ENCODE peak calls at places on chromosome 4, in ten cellular contexts. B is trophoblast cell; W is body of pancreas; X is kidney epithelial cell; Z is left ventricle myocardium inferior; Q is neural progenitor cell; K is tibial artery; Y is aorta; P is naive thymus-derived CD4-positive, alpha-beta T cell; L is psoas muscle. J is an unnamed sample. For H3K27me3, the result is how much of the 10 kb centered on the place peaks cover.

GRCh38 chr4:42642136-42642797 is 14.6 kb downstream of the ATP8A1 start:
- DNase-seq in L (no peak), W (no peak), Z (no peak), K (no peak), Y (no peak), X (no peak), Q (no peak), B (no peak), P (no peak), J (no peak)

GRCh38 chr4:78057600-78058560 is 757 bp downstream of the FRAS1 start:
- DNase-seq in K (peak), L (peak), Q (peak), P (no peak), W (peak), B (peak), X (no peak), Z (peak), Y (peak), J (peak)

GRCh38 chr4:38366451-38366850 is 297.5 kb upstream of the KLF3 start:
- DNase-seq in Y (no peak), Z (peak), K (peak), X (no peak), P (no peak), B (no peak), L (peak), W (peak), Q (no peak), J (no peak)

GRCh38 chr4:102687373-102687981 is 73.3 kb downstream of the MANBA start:
- DNase-seq in B (no peak), Y (no peak), L (no peak), K (no peak), Q (no peak), Z (no peak), P (no peak), X (peak), W (no peak), J (no peak)

GRCh38 chr4:151691639-151692442 is 69.0 kb downstream of the GATB start:
- DNase-seq in Y (no peak), L (peak), W (no peak), Z (peak), Q (no peak), B (no peak), P (no peak), K (no peak), X (no peak), J (no peak)

GRCh38 chr4:118888666-118889312 is at the start of gene SYNPO2:
- DNase-seq in W (peak), X (peak), L (peak), P (no peak), Z (peak), Y (peak), Q (peak), B (peak), K (peak), J (peak)

GRCh38 chr4:127188847-127189246 is 443.9 kb upstream of the INTU start:
- DNase-seq in L (no peak), Q (peak), K (no peak), Z (no peak), P (no peak), X (no peak), W (no peak), Y (no peak), B (no peak), J (no peak)

GRCh38 chr4:139903845-139904244 is 238.2 kb downstream of the MGST2 start:
- DNase-seq in Z (no peak), X (no peak), B (no peak), K (no peak), W (no peak), P (no peak), L (no peak), Y (no peak), Q (no peak), J (no peak)

GRCh38 chr4:69133993-69134392 is 37.7 kb downstream of the UGT2B7 start:
- DNase-seq in X (no peak), Q (no peak), P (no peak), B (no peak), Z (no peak), Y (no peak), K (no peak), L (no peak), W (no peak), J (no peak)

GRCh38 chr4:81038636-81039350 is 8.3 kb downstream of the BMP3 start:
- DNase-seq in W (no peak), X (no peak), Q (no peak), K (no peak), P (no peak), L (no peak), B (peak), Z (no peak), Y (no peak), J (no peak)

GRCh38 chr4:54282837-54283236 is 53.7 kb downstream of the PDGFRA start:
- DNase-seq in Y (no peak), Q (no peak), W (no peak), Z (no peak), P (no peak), L (no peak), X (no peak), K (no peak), B (no peak), J (no peak)

GRCh38 chr4:95393821-95394220 is 155.0 kb downstream of the UNC5C start:
- DNase-seq in Q (no peak), B (no peak), Z (no peak), L (no peak), P (no peak), W (no peak), X (no peak), K (no peak), Y (no peak), J (no peak)

GRCh38 chr4:82217986-82218715 is 155.6 kb downstream of the HNRNPD start:
- DNase-seq in L (no peak), Q (peak), Y (no peak), X (no peak), P (peak), W (no peak), Z (no peak), K (no peak), B (no peak), J (no peak)

GRCh38 chr4:88697588-88698329 is at the start of gene NAP1L5:
- DNase-seq in Z (peak), X (no peak), Q (peak), B (peak), Y (peak), L (peak), P (peak), K (peak), W (peak), J (peak)

GRCh38 chr4:83115000-83115399 is 471 bp upstream of the PLAC8 start:
- DNase-seq in W (no peak), L (no peak), X (no peak), K (no peak), Q (no peak), Z (no peak), P (no peak), B (no peak), Y (no peak), J (no peak)

GRCh38 chr4:15238720-15239119 is 189.1 kb upstream of the C1QTNF7 start:
- DNase-seq in Y (no peak), Z (no peak), L (no peak), W (no peak), Q (peak), X (no peak), K (no peak), P (no peak), B (peak), J (no peak)

GRCh38 chr4:87011340-87012034 is 76.7 kb downstream of the AFF1 start:
- DNase-seq in B (peak), L (no peak), P (no peak), W (no peak), Q (no peak), K (no peak), Z (no peak), Y (no peak), X (peak), J (no peak)

GRCh38 chr4:124980276-124980752 is 267.8 kb upstream of the ANKRD50 start:
- DNase-seq in L (no peak), X (peak), Z (no peak), B (no peak), P (no peak), Q (no peak), W (no peak), Y (no peak), K (no peak), J (no peak)

GRCh38 chr4:77586953-77587383 is 18.7 kb upstream of the CXCL13 start:
- DNase-seq in Y (no peak), P (peak), X (no peak), W (no peak), Q (no peak), L (no peak), Z (no peak), B (no peak), K (no peak), J (no peak)

GRCh38 chr4:142435599-142436235 is 410.4 kb downstream of the INPP4B start:
- DNase-seq in K (no peak), W (peak), P (no peak), Q (peak), B (no peak), Z (no peak), L (no peak), Y (peak), X (no peak), J (no peak)

GRCh38 chr4:41709844-41710481 is 38.6 kb downstream of the PHOX2B start:
- DNase-seq in Y (no peak), Z (no peak), X (peak), Q (no peak), B (no peak), P (no peak), W (no peak), L (no peak), K (no peak), J (no peak)

GRCh38 chr4:56871357-56871993 is 36.2 kb upstream of the REST start:
- DNase-seq in X (no peak), Y (no peak), K (no peak), L (peak), W (no peak), Q (peak), Z (no peak), P (no peak), B (no peak), J (no peak)

GRCh38 chr4:114466299-114466698 is 132.3 kb upstream of the UGT8 start:
- DNase-seq in Z (no peak), X (no peak), K (no peak), L (no peak), W (no peak), B (no peak), P (no peak), Q (no peak), Y (no peak), J (no peak)

GRCh38 chr4:931194-931959 is 739 bp downstream of the GAK start:
- DNase-seq in W (peak), Y (no peak), X (no peak), Q (no peak), Z (no peak), L (no peak), B (no peak), P (peak), K (no peak), J (no peak)

GRCh38 chr4:110442309-110442708 is 33.6 kb upstream of the ENPEP start:
- DNase-seq in Q (no peak), K (no peak), P (no peak), B (peak), W (no peak), X (no peak), Y (no peak), L (no peak), Z (no peak), J (no peak)

GRCh38 chr4:5341151-5341925 is 290.1 kb downstream of the STK32B start:
- DNase-seq in Z (no peak), W (no peak), B (no peak), X (no peak), L (no peak), Q (no peak), P (no peak), K (no peak), Y (no peak), J (no peak)

GRCh38 chr4:183444953-183445543 is 612 bp downstream of the CDKN2AIP start:
- DNase-seq in X (no peak), L (no peak), Q (no peak), K (peak), W (peak), Z (peak), P (no peak), B (no peak), Y (peak), J (no peak)

DNA sequence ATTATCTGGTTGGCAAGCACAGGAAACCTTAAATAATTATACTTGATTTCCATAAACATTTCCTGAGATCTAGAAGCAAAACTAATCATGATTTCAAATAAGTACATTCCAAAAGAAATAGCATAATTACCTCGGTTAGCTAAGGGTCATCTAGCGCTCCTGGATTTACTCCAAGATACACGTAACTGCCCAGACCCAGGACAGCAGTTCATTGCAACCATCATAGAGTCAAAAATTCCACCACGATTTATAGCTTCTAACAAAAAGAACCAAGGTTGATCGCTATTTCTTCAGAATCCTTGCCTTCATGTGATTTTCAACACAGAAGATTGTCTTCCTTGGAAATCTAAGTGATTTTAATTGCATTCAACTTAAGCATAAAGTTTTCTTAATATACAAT is 1235.5 kb upstream of the TENM3 start:
- DNase-seq in L (no peak), W (no peak), Q (no peak), X (no peak), K (no peak), B (no peak), Z (no peak), P (no peak), Y (no peak), J (no peak)
- H3K4me3 ChIP-seq in L (no peak), W (no peak), Q (no peak), X (no peak), K (no peak), B (no peak), Z (no peak), P (no peak), Y (no peak), J (no peak)

DNA sequence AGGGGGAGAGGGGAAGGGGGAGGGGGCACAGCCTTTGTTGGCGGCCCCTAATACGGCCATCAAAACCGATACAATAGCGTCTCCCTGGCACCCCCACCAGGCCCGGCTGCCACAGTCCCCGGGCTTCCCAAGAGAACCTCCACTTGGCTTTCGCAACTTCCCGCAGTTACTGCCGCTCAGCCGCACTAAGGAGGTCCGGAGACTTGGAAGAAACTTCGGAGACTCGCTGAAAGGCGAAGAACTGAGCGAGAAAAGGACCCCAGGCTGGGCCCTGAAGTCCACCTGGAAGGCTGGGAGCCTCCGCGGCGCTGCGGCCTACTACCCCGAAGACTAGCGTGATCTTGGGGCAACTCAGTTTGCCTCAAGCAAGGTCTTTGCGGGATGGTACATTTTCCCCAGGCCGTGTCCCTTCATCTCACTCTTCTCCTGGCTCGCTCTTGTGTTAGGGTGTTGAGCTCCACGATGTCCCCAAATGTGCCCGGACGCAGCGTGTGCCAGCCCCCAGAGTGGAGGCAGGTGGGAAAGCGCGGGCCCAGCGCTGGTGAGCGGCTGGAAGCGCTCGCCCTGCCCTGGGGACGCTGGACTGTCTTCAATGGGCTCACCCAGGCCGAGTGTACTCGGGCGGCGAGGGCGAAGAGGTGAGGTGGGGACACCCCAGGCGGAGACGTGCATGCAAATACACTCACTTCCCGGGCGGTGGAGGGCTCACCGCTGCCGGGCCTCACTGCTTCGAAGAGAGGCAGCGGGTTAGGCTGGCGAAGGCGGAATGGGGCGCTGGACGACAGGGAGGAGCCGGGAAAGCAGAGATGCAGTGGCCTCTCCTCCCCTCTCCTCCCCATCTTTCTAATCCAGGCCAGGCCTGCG is 2.5 kb downstream of the NKX6-1 start:
- DNase-seq in L (no peak), X (no peak), P (no peak), Q (peak), W (peak), Y (no peak), Z (no peak), K (no peak), B (no peak), J (no peak)
- H3K27me3 ChIP-seq in L (half or more), X (half or more), P (under half), Q (half or more), W (under half), Y (under half), Z (half or more), K (half or more), B (half or more), J (half or more)

DNA sequence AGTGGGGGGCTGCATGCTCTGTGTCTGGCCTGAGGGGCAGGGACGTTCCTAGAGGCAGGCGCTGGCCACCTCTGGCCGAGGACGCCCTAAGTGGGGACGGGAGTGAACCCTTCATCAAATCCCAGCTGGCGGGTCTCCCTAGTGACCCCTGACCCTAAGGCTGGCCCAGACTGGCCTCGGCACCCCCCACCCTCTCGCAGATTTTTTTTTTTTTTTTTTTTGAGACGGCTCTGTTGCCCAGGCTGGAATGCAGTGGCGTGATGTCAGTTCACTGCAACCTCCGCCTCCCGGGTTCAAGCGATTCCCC is 988 bp upstream of the MXD4 start:
- DNase-seq in K (no peak), Z (no peak), L (no peak), Y (no peak), P (no peak), X (no peak), W (no peak), B (no peak), Q (no peak), J (no peak)
- H3K4me3 ChIP-seq in K (peak), Z (peak), L (peak), Y (peak), P (peak), X (peak), W (peak), B (peak), Q (peak), J (peak)

GRCh38 chr4:107578321-107578720 is 141.7 kb downstream of the PAPSS1 start:
- DNase-seq in L (no peak), Y (no peak), B (no peak), P (no peak), Z (no peak), Q (no peak), K (no peak), W (no peak), X (no peak), J (no peak)
- H3K27me3 ChIP-seq in L (under half), Y (under half), B (under half), P (under half), Z (under half), Q (under half), K (under half), W (under half), X (under half), J (under half)

DNA sequence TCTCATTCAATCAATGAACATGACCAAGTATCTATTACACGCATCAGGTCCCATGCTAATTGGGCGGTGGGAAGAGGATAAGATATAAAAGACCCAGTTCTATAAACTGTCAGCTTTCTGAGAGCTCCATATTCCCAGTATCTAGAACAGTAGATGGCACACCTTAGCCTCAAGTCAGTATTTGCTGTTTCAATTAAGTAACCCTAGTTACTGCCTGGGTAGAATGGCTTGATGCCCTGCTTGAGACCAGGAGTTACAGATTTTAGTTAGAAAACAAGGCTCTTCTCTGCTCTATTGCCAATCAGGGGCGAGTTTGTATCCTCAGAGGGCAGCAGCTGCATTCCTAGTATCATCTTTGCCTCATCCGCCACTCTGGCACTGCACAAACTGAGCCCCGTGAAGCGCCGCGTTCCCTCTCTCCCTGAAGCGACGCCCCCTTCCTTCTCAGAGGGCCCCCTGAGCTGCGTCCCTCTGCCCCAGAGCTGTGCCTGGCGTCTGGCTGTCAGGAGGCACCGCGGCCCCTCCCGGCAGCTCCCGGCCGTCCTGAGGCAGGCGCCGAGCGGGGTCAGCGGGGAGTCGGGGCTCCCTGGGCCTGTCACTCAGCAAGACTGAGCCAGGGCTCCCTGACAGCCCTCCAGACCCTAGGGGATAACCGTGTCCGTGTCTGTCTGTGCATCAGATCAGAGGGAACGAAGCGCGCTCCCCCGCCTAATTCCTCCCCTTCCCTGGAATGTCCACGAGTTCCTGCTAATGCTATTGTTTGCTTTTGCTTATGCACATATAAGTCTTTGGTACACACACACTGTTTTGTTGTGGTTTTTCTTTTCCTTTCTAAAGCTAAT is 212.4 kb upstream of the TTC29 start:
- DNase-seq in X (no peak), B (no peak), Y (peak), Z (peak), W (peak), L (peak), Q (peak), K (no peak), P (no peak), J (no peak)
- H3K4me3 ChIP-seq in X (peak), B (peak), Y (peak), Z (peak), W (no peak), L (peak), Q (peak), K (peak), P (no peak), J (peak)

DNA sequence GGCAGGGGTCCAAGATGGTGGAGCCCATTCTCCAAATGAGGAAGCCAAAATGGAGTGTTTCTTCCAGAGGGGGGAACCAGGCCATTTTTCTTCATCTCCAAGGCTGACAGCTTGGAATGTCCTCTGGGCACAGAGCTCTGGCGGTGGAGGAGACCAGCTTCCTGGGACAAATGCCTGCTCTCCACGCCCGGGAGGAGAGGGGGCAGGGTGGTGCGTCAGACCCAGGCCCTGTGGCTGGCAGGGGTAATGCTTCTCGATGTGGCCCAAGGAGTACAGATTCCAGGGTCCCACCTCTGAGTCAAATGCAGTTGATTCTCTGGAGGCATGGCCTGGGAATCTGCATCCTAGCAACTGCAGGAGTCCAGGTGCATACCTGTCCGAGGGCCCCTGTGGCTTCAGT is 44.6 kb upstream of the ADRA2C start:
- DNase-seq in P (no peak), Y (peak), Z (no peak), X (no peak), B (no peak), Q (no peak), L (no peak), K (peak), W (no peak), J (peak)
- H3K27me3 ChIP-seq in P (under half), Y (under half), Z (half or more), X (under half), B (under half), Q (under half), L (half or more), K (under half), W (under half), J (under half)

GRCh38 chr4:6682862-6683590 is 10.7 kb upstream of the S100P start:
- DNase-seq in Z (no peak), X (no peak), W (no peak), P (no peak), Q (no peak), Y (no peak), L (no peak), B (no peak), K (no peak), J (no peak)
- H3K4me3 ChIP-seq in Z (no peak), X (no peak), W (no peak), P (no peak), Q (no peak), Y (no peak), L (no peak), B (no peak), K (no peak), J (no peak)

J was measured in dorsolateral prefrontal cortex.